ENCODE peak calls at places on chromosome 10, in eight cellular contexts. One of them, this sample, is unnamed.

GRCh38 chr10:122551450-122551849 is 9.1 kb upstream of the DMBT1 start:
- DNase-seq in GM23248: no peak
- DNase-seq in OCI-LY7: no peak
- DNase-seq in neural progenitor cell: no peak
- DNase-seq in GM12878: no peak
- DNase-seq in PC-9: no peak
- DNase-seq in MM.1S: no peak
- DNase-seq in fibroblast of lung: no peak
- DNase-seq in this sample: peak; percentile 26

GRCh38 chr10:103502849-103503660 is 9.6 kb downstream of the NEURL1 start:
- DNase-seq in GM23248: no peak
- DNase-seq in OCI-LY7: no peak
- DNase-seq in neural progenitor cell: peak; percentile 17
- DNase-seq in GM12878: no peak
- DNase-seq in PC-9: no peak
- DNase-seq in MM.1S: no peak
- DNase-seq in fibroblast of lung: no peak
- DNase-seq in this sample: no peak

GRCh38 chr10:97731346-97732051 is 5.4 kb upstream of the ZFYVE27 start:
- DNase-seq in GM23248: peak; percentile 89
- DNase-seq in OCI-LY7: peak; percentile 67
- DNase-seq in neural progenitor cell: peak; percentile 80
- DNase-seq in GM12878: no peak
- DNase-seq in PC-9: no peak
- DNase-seq in MM.1S: peak; percentile 51
- DNase-seq in fibroblast of lung: peak; percentile 82
- DNase-seq in this sample: peak; percentile 92

GRCh38 chr10:91126471-91126870 is 94.0 kb upstream of the PCGF5 start:
- DNase-seq in GM23248: no peak
- DNase-seq in OCI-LY7: no peak
- DNase-seq in neural progenitor cell: no peak
- DNase-seq in GM12878: no peak
- DNase-seq in PC-9: no peak
- DNase-seq in MM.1S: no peak
- DNase-seq in fibroblast of lung: no peak
- DNase-seq in this sample: no peak

GRCh38 chr10:88886557-88886956 is 6.5 kb downstream of the STAMBPL1 start:
- DNase-seq in GM23248: no peak
- DNase-seq in OCI-LY7: peak; percentile 78
- DNase-seq in neural progenitor cell: no peak
- DNase-seq in GM12878: no peak
- DNase-seq in PC-9: no peak
- DNase-seq in MM.1S: no peak
- DNase-seq in fibroblast of lung: no peak
- DNase-seq in this sample: no peak

GRCh38 chr10:92844746-92845145 is 3.6 kb upstream of the EXOC6 start:
- DNase-seq in GM23248: no peak
- DNase-seq in OCI-LY7: no peak
- DNase-seq in neural progenitor cell: peak; percentile 26
- DNase-seq in GM12878: no peak
- DNase-seq in PC-9: no peak
- DNase-seq in MM.1S: no peak
- DNase-seq in fibroblast of lung: no peak
- DNase-seq in this sample: peak; percentile 35

GRCh38 chr10:120741415-120741814 is 109.7 kb upstream of the WDR11 start:
- DNase-seq in GM23248: no peak
- DNase-seq in OCI-LY7: no peak
- DNase-seq in neural progenitor cell: no peak
- DNase-seq in GM12878: no peak
- DNase-seq in PC-9: no peak
- DNase-seq in MM.1S: no peak
- DNase-seq in fibroblast of lung: no peak
- DNase-seq in this sample: no peak

GRCh38 chr10:76033457-76034196 is 602.2 kb downstream of the LRMDA start:
- DNase-seq in GM23248: peak; percentile 86
- DNase-seq in OCI-LY7: no peak
- DNase-seq in neural progenitor cell: peak; percentile 38
- DNase-seq in GM12878: peak; percentile 5
- DNase-seq in PC-9: no peak
- DNase-seq in MM.1S: no peak
- DNase-seq in fibroblast of lung: peak; percentile 51
- DNase-seq in this sample: peak; percentile 50

GRCh38 chr10:114650831-114651230 is 7.2 kb downstream of the ABLIM1 start:
- DNase-seq in GM23248: no peak
- DNase-seq in OCI-LY7: no peak
- DNase-seq in neural progenitor cell: no peak
- DNase-seq in GM12878: no peak
- DNase-seq in PC-9: no peak
- DNase-seq in MM.1S: no peak
- DNase-seq in fibroblast of lung: no peak
- DNase-seq in this sample: no peak

GRCh38 chr10:44384601-44385422 is at the start of gene CXCL12:
- DNase-seq in GM23248: peak; percentile 78
- DNase-seq in OCI-LY7: no peak
- DNase-seq in neural progenitor cell: peak; percentile 74
- DNase-seq in GM12878: no peak
- DNase-seq in PC-9: no peak
- DNase-seq in MM.1S: no peak
- DNase-seq in fibroblast of lung: no peak
- DNase-seq in this sample: peak; percentile 79

GRCh38 chr10:69733791-69734261 is 67.9 kb upstream of the COL13A1 start:
- DNase-seq in GM23248: peak; percentile 86
- DNase-seq in OCI-LY7: no peak
- DNase-seq in neural progenitor cell: no peak
- DNase-seq in GM12878: no peak
- DNase-seq in PC-9: no peak
- DNase-seq in MM.1S: no peak
- DNase-seq in fibroblast of lung: peak; percentile 84
- DNase-seq in this sample: no peak

GRCh38 chr10:132403511-132404168 is 6.6 kb downstream of the PWWP2B start:
- DNase-seq in GM23248: no peak
- DNase-seq in OCI-LY7: no peak
- DNase-seq in neural progenitor cell: no peak
- DNase-seq in GM12878: no peak
- DNase-seq in PC-9: peak; percentile 70
- DNase-seq in MM.1S: no peak
- DNase-seq in fibroblast of lung: no peak
- DNase-seq in this sample: no peak
- H4K20me1 ChIP-seq in GM23248: no peaks in the 10 kb centered on the region
- H4K20me1 ChIP-seq in OCI-LY7: no peaks in the 10 kb centered on the region
- H4K20me1 ChIP-seq in neural progenitor cell: no peaks in the 10 kb centered on the region
- H4K20me1 ChIP-seq in GM12878: no peaks in the 10 kb centered on the region
- H4K20me1 ChIP-seq in PC-9: no peaks in the 10 kb centered on the region
- H4K20me1 ChIP-seq in MM.1S: no peaks in the 10 kb centered on the region
- H4K20me1 ChIP-seq in fibroblast of lung: no peaks in the 10 kb centered on the region
- H4K20me1 ChIP-seq in this sample: no peaks in the 10 kb centered on the region

GRCh38 chr10:57102234-57102633 is 741.2 kb upstream of the ZWINT start:
- DNase-seq in GM23248: no peak
- DNase-seq in OCI-LY7: no peak
- DNase-seq in neural progenitor cell: peak; percentile 5
- DNase-seq in GM12878: no peak
- DNase-seq in PC-9: no peak
- DNase-seq in MM.1S: no peak
- DNase-seq in fibroblast of lung: no peak
- DNase-seq in this sample: peak; percentile 86
- H3K27ac ChIP-seq in GM23248: no peak overlapping the region
- H3K27ac ChIP-seq in OCI-LY7: no peak overlapping the region
- H3K27ac ChIP-seq in neural progenitor cell: no peak overlapping the region
- H3K27ac ChIP-seq in GM12878: no peak overlapping the region
- H3K27ac ChIP-seq in PC-9: no peak overlapping the region
- H3K27ac ChIP-seq in MM.1S: no peak overlapping the region
- H3K27ac ChIP-seq in fibroblast of lung: no peak overlapping the region
- H3K27ac ChIP-seq in this sample: peak overlapping the region; percentile 76

GRCh38 chr10:74035324-74035723 is 37.4 kb downstream of the VCL start:
- DNase-seq in GM23248: no peak
- DNase-seq in OCI-LY7: peak; percentile 38
- DNase-seq in neural progenitor cell: no peak
- DNase-seq in GM12878: no peak
- DNase-seq in PC-9: no peak
- DNase-seq in MM.1S: no peak
- DNase-seq in fibroblast of lung: peak; percentile 52
- DNase-seq in this sample: no peak
- H3K79me2 ChIP-seq in GM23248: peaks cover 100% of the 10 kb centered on the region
- H3K79me2 ChIP-seq in OCI-LY7: no peaks in the 10 kb centered on the region
- H3K79me2 ChIP-seq in neural progenitor cell: peaks cover 56% of the 10 kb centered on the region
- H3K79me2 ChIP-seq in GM12878: no peaks in the 10 kb centered on the region
- H3K79me2 ChIP-seq in PC-9: peaks cover 74% of the 10 kb centered on the region
- H3K79me2 ChIP-seq in MM.1S: no peaks in the 10 kb centered on the region
- H3K79me2 ChIP-seq in fibroblast of lung: peaks cover 78% of the 10 kb centered on the region
- H3K79me2 ChIP-seq in this sample: peaks cover 92% of the 10 kb centered on the region

GRCh38 chr10:102500621-102501149 is 1.8 kb downstream of the ACTR1A start:
- DNase-seq in GM23248: no peak
- DNase-seq in OCI-LY7: no peak
- DNase-seq in neural progenitor cell: no peak
- DNase-seq in GM12878: no peak
- DNase-seq in PC-9: no peak
- DNase-seq in MM.1S: no peak
- DNase-seq in fibroblast of lung: no peak
- DNase-seq in this sample: no peak

GRCh38 chr10:102502029-102502336 is 529 bp downstream of the ACTR1A start:
- DNase-seq in GM23248: peak; percentile 99
- DNase-seq in OCI-LY7: peak; percentile 99
- DNase-seq in neural progenitor cell: peak; percentile 99
- DNase-seq in GM12878: peak; percentile 94
- DNase-seq in PC-9: peak; percentile 92
- DNase-seq in MM.1S: peak; percentile 98
- DNase-seq in fibroblast of lung: peak; percentile 100
- DNase-seq in this sample: peak; percentile 99

GRCh38 chr10:102502337-102503151 is at the start of gene ACTR1A:
- DNase-seq in GM23248: peak; percentile 98
- DNase-seq in OCI-LY7: peak; percentile 99
- DNase-seq in neural progenitor cell: peak; percentile 99
- DNase-seq in GM12878: peak; percentile 97
- DNase-seq in PC-9: peak; percentile 97
- DNase-seq in MM.1S: peak; percentile 99
- DNase-seq in fibroblast of lung: peak; percentile 100
- DNase-seq in this sample: peak; percentile 99

GRCh38 chr10:102503264-102504178 is at the start of gene SUFU:
- DNase-seq in GM23248: peak; percentile 99
- DNase-seq in OCI-LY7: peak; percentile 100
- DNase-seq in neural progenitor cell: peak; percentile 100
- DNase-seq in GM12878: peak; percentile 93
- DNase-seq in PC-9: peak; percentile 88
- DNase-seq in MM.1S: peak; percentile 99
- DNase-seq in fibroblast of lung: peak; percentile 99
- DNase-seq in this sample: peak; percentile 100

DNA sequence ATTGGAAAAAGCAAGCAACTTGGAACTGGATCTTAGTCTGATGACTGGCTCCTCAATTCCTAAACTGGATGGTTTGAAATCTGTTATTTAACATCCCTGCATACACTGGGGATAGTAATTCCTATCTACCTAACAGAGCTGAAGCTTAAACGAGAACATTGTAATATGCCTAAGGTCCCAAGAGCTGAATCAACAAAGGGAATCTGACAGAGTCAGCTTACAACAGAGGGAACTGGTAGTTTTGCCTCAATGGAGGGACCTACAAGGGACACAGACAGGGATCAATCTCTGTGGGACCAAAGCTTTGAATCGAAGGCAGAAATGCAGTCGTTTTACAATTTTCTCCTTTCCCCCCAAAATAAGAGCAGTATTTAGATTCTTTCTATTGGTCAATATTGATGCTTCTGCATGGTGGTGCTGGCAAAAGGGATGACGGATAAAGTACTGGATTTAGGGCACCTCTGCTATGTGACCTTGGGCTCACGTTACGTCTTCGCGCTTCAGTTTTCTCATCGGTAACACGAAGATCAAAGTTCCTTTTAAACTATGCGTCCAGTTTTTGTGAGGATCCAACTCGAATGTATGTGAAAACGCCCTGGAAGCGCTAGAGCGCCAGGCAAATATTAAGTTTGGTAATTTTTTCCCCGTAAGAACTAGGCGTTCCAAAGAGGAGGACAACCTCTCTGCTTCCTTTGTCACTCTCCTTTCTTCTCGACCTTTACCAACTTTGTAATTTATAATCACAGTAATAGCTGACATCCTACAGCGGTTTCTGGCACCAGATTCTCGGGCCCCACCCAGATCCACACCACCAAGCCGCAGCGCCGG is 1.1 kb downstream of the ACTR1A start:
- DNase-seq in GM23248: peak; percentile 56
- DNase-seq in OCI-LY7: peak; percentile 15
- DNase-seq in neural progenitor cell: peak; percentile 26
- DNase-seq in GM12878: no peak
- DNase-seq in PC-9: no peak
- DNase-seq in MM.1S: peak; percentile 20
- DNase-seq in fibroblast of lung: peak; percentile 17
- DNase-seq in this sample: peak; percentile 26
- H4K20me1 ChIP-seq in GM23248: peaks cover 6% of the 10 kb centered on the region
- H4K20me1 ChIP-seq in OCI-LY7: no peaks in the 10 kb centered on the region
- H4K20me1 ChIP-seq in neural progenitor cell: peaks cover 66% of the 10 kb centered on the region
- H4K20me1 ChIP-seq in GM12878: no peaks in the 10 kb centered on the region
- H4K20me1 ChIP-seq in PC-9: peaks cover 10% of the 10 kb centered on the region
- H4K20me1 ChIP-seq in MM.1S: peaks cover 3% of the 10 kb centered on the region
- H4K20me1 ChIP-seq in fibroblast of lung: peaks cover 3% of the 10 kb centered on the region
- H4K20me1 ChIP-seq in this sample: peaks cover 47% of the 10 kb centered on the region

DNA sequence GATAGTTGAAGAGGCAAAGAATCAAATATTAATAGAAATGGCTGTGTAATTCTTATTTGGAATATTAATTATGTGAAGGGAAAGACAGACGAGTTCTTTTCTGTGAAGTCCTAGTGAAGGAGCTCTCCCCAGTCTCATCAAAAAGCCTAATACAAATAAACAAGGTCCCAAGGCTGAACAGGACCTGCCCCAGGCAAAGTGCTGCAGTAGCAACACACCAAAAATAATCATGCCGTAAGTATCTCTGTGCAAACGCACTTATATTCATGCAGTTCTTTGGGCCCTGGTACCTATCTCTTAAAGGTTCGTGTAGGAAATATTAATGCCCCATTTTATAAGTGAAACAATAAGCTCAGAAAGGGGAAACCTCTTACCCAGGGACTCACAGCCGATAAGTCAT is 12.2 kb upstream of the CHST15 start:
- DNase-seq in GM23248: no peak
- DNase-seq in OCI-LY7: peak; percentile 71
- DNase-seq in neural progenitor cell: no peak
- DNase-seq in GM12878: no peak
- DNase-seq in PC-9: peak; percentile 43
- DNase-seq in MM.1S: peak; percentile 73
- DNase-seq in fibroblast of lung: peak; percentile 26
- DNase-seq in this sample: no peak
- H3K27ac ChIP-seq in GM23248: no peak overlapping the region
- H3K27ac ChIP-seq in OCI-LY7: peak overlapping the region; percentile 94
- H3K27ac ChIP-seq in neural progenitor cell: no peak overlapping the region
- H3K27ac ChIP-seq in GM12878: no peak overlapping the region
- H3K27ac ChIP-seq in PC-9: peak overlapping the region; percentile 95
- H3K27ac ChIP-seq in MM.1S: peak overlapping the region; percentile 98
- H3K27ac ChIP-seq in fibroblast of lung: no peak overlapping the region
- H3K27ac ChIP-seq in this sample: no peak overlapping the region

DNA sequence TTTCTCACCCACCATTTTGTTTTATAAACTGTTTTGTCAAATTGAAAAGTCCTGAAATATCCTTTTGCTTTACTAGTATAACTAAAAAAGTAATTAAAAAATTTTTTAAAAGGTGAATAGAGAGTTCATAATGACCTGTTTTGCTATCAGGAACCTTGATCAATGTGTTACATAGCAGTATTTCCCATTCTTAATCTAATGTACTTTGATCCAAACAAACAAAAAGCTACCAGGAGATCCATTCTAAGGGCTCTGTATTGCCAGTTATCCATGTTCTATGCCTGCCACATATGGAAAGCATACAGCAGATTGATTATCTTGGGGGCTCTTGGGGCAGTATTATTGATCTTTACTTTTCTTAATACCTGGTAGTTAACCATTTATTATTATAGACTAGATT is 32.1 kb downstream of the ZMYND11 start:
- DNase-seq in GM23248: no peak
- DNase-seq in OCI-LY7: no peak
- DNase-seq in neural progenitor cell: no peak
- DNase-seq in GM12878: no peak
- DNase-seq in PC-9: no peak
- DNase-seq in MM.1S: no peak
- DNase-seq in fibroblast of lung: no peak
- DNase-seq in this sample: no peak
- H3K79me2 ChIP-seq in GM23248: peaks cover 100% of the 10 kb centered on the region
- H3K79me2 ChIP-seq in OCI-LY7: no peaks in the 10 kb centered on the region
- H3K79me2 ChIP-seq in neural progenitor cell: peaks cover 84% of the 10 kb centered on the region
- H3K79me2 ChIP-seq in GM12878: no peaks in the 10 kb centered on the region
- H3K79me2 ChIP-seq in PC-9: peaks cover 4% of the 10 kb centered on the region
- H3K79me2 ChIP-seq in MM.1S: peaks cover 28% of the 10 kb centered on the region
- H3K79me2 ChIP-seq in fibroblast of lung: peaks cover 19% of the 10 kb centered on the region
- H3K79me2 ChIP-seq in this sample: peaks cover 56% of the 10 kb centered on the region